ENCODE peak calls at places on chromosome 5, in four cellular contexts. One of them, this sample, is unnamed.

GRCh38 chr5:123549256-123549904 is 37.4 kb downstream of the CSNK1G3 start:
- DNase-seq in stimulated activated CD8-positive, alpha-beta memory T cell treated with anti-CD3 and anti-CD28 coated beads, Interleukin-15, amount 100 ng/mL, for 24 hours: no peak
- DNase-seq in MV-4-11: no peak
- DNase-seq in uterus: no peak
- DNase-seq in this sample: no peak

GRCh38 chr5:73363911-73364730 is 84.5 kb downstream of the FOXD1 start:
- DNase-seq in stimulated activated CD8-positive, alpha-beta memory T cell treated with anti-CD3 and anti-CD28 coated beads, Interleukin-15, amount 100 ng/mL, for 24 hours: no peak
- DNase-seq in MV-4-11: peak; percentile 44
- DNase-seq in uterus: no peak
- DNase-seq in this sample: no peak

GRCh38 chr5:37557734-37558293 is 178.7 kb downstream of the WDR70 start:
- DNase-seq in uterus: no peak
- DNase-seq in MV-4-11: peak; percentile 2
- DNase-seq in stimulated activated CD8-positive, alpha-beta memory T cell treated with anti-CD3 and anti-CD28 coated beads, Interleukin-15, amount 100 ng/mL, for 24 hours: no peak
- DNase-seq in this sample: no peak

GRCh38 chr5:173318881-173319609 is 9.2 kb downstream of the STC2 start:
- DNase-seq in MV-4-11: no peak
- DNase-seq in stimulated activated CD8-positive, alpha-beta memory T cell treated with anti-CD3 and anti-CD28 coated beads, Interleukin-15, amount 100 ng/mL, for 24 hours: no peak
- DNase-seq in uterus: no peak
- DNase-seq in this sample: no peak

GRCh38 chr5:56530739-56531138 is 284.6 kb upstream of the MAP3K1 start:
- DNase-seq in stimulated activated CD8-positive, alpha-beta memory T cell treated with anti-CD3 and anti-CD28 coated beads, Interleukin-15, amount 100 ng/mL, for 24 hours: no peak
- DNase-seq in MV-4-11: no peak
- DNase-seq in uterus: no peak
- DNase-seq in this sample: no peak

GRCh38 chr5:33843579-33843978 is 48.2 kb downstream of the ADAMTS12 start:
- DNase-seq in uterus: no peak
- DNase-seq in stimulated activated CD8-positive, alpha-beta memory T cell treated with anti-CD3 and anti-CD28 coated beads, Interleukin-15, amount 100 ng/mL, for 24 hours: no peak
- DNase-seq in MV-4-11: no peak
- DNase-seq in this sample: no peak

GRCh38 chr5:89728750-89729149 is 680.8 kb downstream of the CETN3 start:
- DNase-seq in uterus: peak; percentile 44
- DNase-seq in stimulated activated CD8-positive, alpha-beta memory T cell treated with anti-CD3 and anti-CD28 coated beads, Interleukin-15, amount 100 ng/mL, for 24 hours: no peak
- DNase-seq in MV-4-11: no peak
- DNase-seq in this sample: no peak

GRCh38 chr5:172180936-172181335 is 7.1 kb downstream of the STK10 start:
- DNase-seq in stimulated activated CD8-positive, alpha-beta memory T cell treated with anti-CD3 and anti-CD28 coated beads, Interleukin-15, amount 100 ng/mL, for 24 hours: no peak
- DNase-seq in uterus: no peak
- DNase-seq in MV-4-11: no peak
- DNase-seq in this sample: no peak

GRCh38 chr5:82467006-82467561 is 188.9 kb upstream of the RPS23 start:
- DNase-seq in MV-4-11: no peak
- DNase-seq in uterus: peak; percentile 55
- DNase-seq in stimulated activated CD8-positive, alpha-beta memory T cell treated with anti-CD3 and anti-CD28 coated beads, Interleukin-15, amount 100 ng/mL, for 24 hours: no peak
- DNase-seq in this sample: no peak

GRCh38 chr5:164000241-164000640 is 494.8 kb downstream of the MAT2B start:
- DNase-seq in stimulated activated CD8-positive, alpha-beta memory T cell treated with anti-CD3 and anti-CD28 coated beads, Interleukin-15, amount 100 ng/mL, for 24 hours: no peak
- DNase-seq in uterus: no peak
- DNase-seq in MV-4-11: peak; percentile 68
- DNase-seq in this sample: no peak

GRCh38 chr5:173745123-173745522 is 128.7 kb upstream of the BOD1 start:
- DNase-seq in stimulated activated CD8-positive, alpha-beta memory T cell treated with anti-CD3 and anti-CD28 coated beads, Interleukin-15, amount 100 ng/mL, for 24 hours: no peak
- DNase-seq in uterus: no peak
- DNase-seq in MV-4-11: peak; percentile 70
- DNase-seq in this sample: no peak

GRCh38 chr5:14424011-14424685 is 157.4 kb upstream of the OTULINL start:
- DNase-seq in uterus: no peak
- DNase-seq in MV-4-11: no peak
- DNase-seq in stimulated activated CD8-positive, alpha-beta memory T cell treated with anti-CD3 and anti-CD28 coated beads, Interleukin-15, amount 100 ng/mL, for 24 hours: no peak
- DNase-seq in this sample: no peak

GRCh38 chr5:77590347-77590746 is 48.2 kb downstream of the OTP start:
- DNase-seq in MV-4-11: peak; percentile 68
- DNase-seq in stimulated activated CD8-positive, alpha-beta memory T cell treated with anti-CD3 and anti-CD28 coated beads, Interleukin-15, amount 100 ng/mL, for 24 hours: no peak
- DNase-seq in uterus: no peak
- DNase-seq in this sample: no peak

GRCh38 chr5:42894057-42894456 is 82.4 kb upstream of the SELENOP start:
- DNase-seq in stimulated activated CD8-positive, alpha-beta memory T cell treated with anti-CD3 and anti-CD28 coated beads, Interleukin-15, amount 100 ng/mL, for 24 hours: no peak
- DNase-seq in uterus: no peak
- DNase-seq in MV-4-11: no peak
- DNase-seq in this sample: no peak

GRCh38 chr5:134551891-134552290 is 26.4 kb downstream of the JADE2 start:
- DNase-seq in stimulated activated CD8-positive, alpha-beta memory T cell treated with anti-CD3 and anti-CD28 coated beads, Interleukin-15, amount 100 ng/mL, for 24 hours: no peak
- DNase-seq in MV-4-11: no peak
- DNase-seq in uterus: no peak
- DNase-seq in this sample: no peak

GRCh38 chr5:52725065-52725746 is 62.5 kb upstream of the ITGA1 start:
- DNase-seq in uterus: no peak
- DNase-seq in stimulated activated CD8-positive, alpha-beta memory T cell treated with anti-CD3 and anti-CD28 coated beads, Interleukin-15, amount 100 ng/mL, for 24 hours: no peak
- DNase-seq in MV-4-11: peak; percentile 64
- DNase-seq in this sample: no peak

GRCh38 chr5:174693697-174694400 is 30.5 kb upstream of the MSX2 start:
- DNase-seq in uterus: no peak
- DNase-seq in MV-4-11: no peak
- DNase-seq in stimulated activated CD8-positive, alpha-beta memory T cell treated with anti-CD3 and anti-CD28 coated beads, Interleukin-15, amount 100 ng/mL, for 24 hours: no peak
- DNase-seq in this sample: no peak

This sample was measured in heart left ventricle.